ENCODE peak calls at places on chromosome 1, in five cellular contexts. P, U, C, A and B are unnamed samples.

GRCh38 chr1:23524716-23525401 is 6.2 kb downstream of the E2F2 start:
- DNase-seq in C (no peak), A (no peak), U (no peak), P (peak; percentile 43), B (peak; percentile 49)

GRCh38 chr1:58942759-58943191 is 158.9 kb upstream of the JUN start:
- DNase-seq in C (no peak), P (no peak), A (no peak), U (no peak), B (no peak)

GRCh38 chr1:197984273-197984672 is 67.1 kb downstream of the LHX9 start:
- DNase-seq in C (no peak), U (no peak), P (no peak), A (no peak), B (no peak)

GRCh38 chr1:110339427-110340206 is 440 bp downstream of the RBM15 start:
- DNase-seq in P (no peak), U (peak; percentile 45), A (peak; percentile 61), C (peak; percentile 20), B (peak; percentile 37)

GRCh38 chr1:173554541-173555250 is 48.2 kb downstream of the SLC9C2 start:
- DNase-seq in A (no peak), P (no peak), U (no peak), C (no peak), B (no peak)

GRCh38 chr1:55214214-55214902 is 806 bp downstream of the USP24 start:
- DNase-seq in U (peak; percentile 25), P (peak; percentile 14), A (peak; percentile 25), C (no peak), B (no peak)

GRCh38 chr1:158274797-158275196 is 14.9 kb upstream of the CD1C start:
- DNase-seq in A (no peak), C (no peak), P (no peak), U (no peak), B (no peak)

GRCh38 chr1:160619742-160620277 is 27.0 kb downstream of the SLAMF1 start:
- DNase-seq in U (no peak), P (no peak), A (no peak), C (no peak), B (no peak)

GRCh38 chr1:239436286-239436685 is 49.9 kb downstream of the CHRM3 start:
- DNase-seq in P (no peak), C (no peak), A (no peak), U (no peak), B (no peak)

GRCh38 chr1:168223681-168224515 is 1.9 kb upstream of the SFT2D2 start:
- DNase-seq in C (no peak), U (no peak), A (no peak), P (no peak), B (no peak)

GRCh38 chr1:97743129-97743528 is 177.7 kb downstream of the DPYD start:
- DNase-seq in P (no peak), C (no peak), U (no peak), A (no peak), B (no peak)

GRCh38 chr1:244730934-244731434 is 78.1 kb downstream of the DESI2 start:
- DNase-seq in P (no peak), C (no peak), U (no peak), A (no peak), B (no peak)

GRCh38 chr1:53642607-53643006 is 96.4 kb downstream of the GLIS1 start:
- DNase-seq in C (no peak), A (no peak), U (no peak), P (no peak), B (no peak)

GRCh38 chr1:24588573-24588972 is 32.7 kb downstream of the NCMAP start:
- DNase-seq in U (no peak), P (no peak), C (no peak), A (no peak), B (no peak)

GRCh38 chr1:181656491-181656890 is 173.2 kb downstream of the CACNA1E start:
- DNase-seq in A (no peak), P (no peak), U (no peak), C (no peak), B (no peak)